ENCODE peak calls at places on chromosome 17, in six cellular contexts. A is tibial nerve, J is Caco-2, X is heart right ventricle, T is Peyer's patch, N is keratinocyte. L is an unnamed sample.

GRCh38 chr17:57604771-57605733 is 140.0 kb downstream of the CCDC182 start:
- DNase-seq in J (peak; percentile 25), X (peak; percentile 50), N (no peak), A (no peak), T (peak; percentile 86), L (peak; percentile 63)

GRCh38 chr17:4206945-4207344 is 56.8 kb downstream of the ANKFY1 start:
- DNase-seq in N (no peak), X (no peak), J (no peak), T (no peak), A (no peak), L (no peak)

GRCh38 chr17:59525668-59526067 is 39.7 kb upstream of the DHX40 start:
- DNase-seq in J (no peak), X (no peak), T (no peak), N (no peak), A (no peak), L (no peak)

GRCh38 chr17:74037320-74037719 is 166.2 kb upstream of the RPL38 start:
- DNase-seq in T (no peak), J (no peak), N (no peak), X (no peak), A (no peak), L (peak; percentile 35)

GRCh38 chr17:60423865-60424264 is 1.6 kb downstream of the CHCT1 start:
- DNase-seq in T (no peak), A (no peak), X (no peak), J (no peak), N (no peak), L (no peak)

GRCh38 chr17:29007456-29008455 is 1.9 kb upstream of the SEZ6 start:
- DNase-seq in A (no peak), X (no peak), T (no peak), J (no peak), N (peak; percentile 19), L (peak; percentile 44)

GRCh38 chr17:47266782-47267181 is 13.2 kb downstream of the ITGB3 start:
- DNase-seq in A (no peak), T (no peak), J (no peak), N (no peak), X (no peak), L (no peak)

GRCh38 chr17:59230765-59231164 is 10.5 kb downstream of the GDPD1 start:
- DNase-seq in T (no peak), A (no peak), X (no peak), N (no peak), J (no peak), L (no peak)

GRCh38 chr17:32482568-32483320 is 4.0 kb upstream of the CDK5R1 start:
- DNase-seq in A (no peak), J (no peak), X (no peak), N (no peak), T (no peak), L (no peak)

GRCh38 chr17:35612924-35613521 is 25.9 kb downstream of the AP2B1 start:
- DNase-seq in J (no peak), T (peak; percentile 78), X (peak; percentile 20), N (no peak), A (no peak), L (peak; percentile 46)

GRCh38 chr17:38672788-38673713 is 1.7 kb downstream of the EPOP start:
- DNase-seq in A (no peak), J (no peak), X (no peak), N (no peak), T (no peak), L (no peak)

GRCh38 chr17:73686126-73686525 is 41.9 kb upstream of the SDK2 start:
- DNase-seq in A (no peak), T (no peak), X (no peak), N (no peak), J (no peak), L (no peak)

GRCh38 chr17:13835151-13835550 is 233.4 kb upstream of the HS3ST3A1 start:
- DNase-seq in A (no peak), N (no peak), T (no peak), J (no peak), X (no peak), L (no peak)

GRCh38 chr17:57783338-57783742 is 38.2 kb upstream of the CCDC182 start:
- DNase-seq in J (peak; percentile 70), X (peak; percentile 78), N (no peak), A (peak; percentile 19), T (peak; percentile 75), L (peak; percentile 97)

GRCh38 chr17:7686221-7687071 is 844 bp downstream of the TP53 start:
- DNase-seq in X (peak; percentile 73), N (no peak), J (peak; percentile 68), T (peak; percentile 87), A (peak; percentile 56), L (peak; percentile 82)

GRCh38 chr17:27879987-27880608 is 13.1 kb downstream of the LYRM9 start:
- DNase-seq in J (peak; percentile 89), N (no peak), T (peak; percentile 89), X (peak; percentile 71), A (peak; percentile 23), L (peak; percentile 86)

GRCh38 chr17:27430882-27431491 is 25.3 kb upstream of the KSR1 start:
- DNase-seq in N (no peak), T (peak; percentile 57), X (peak; percentile 44), J (peak; percentile 80), A (no peak), L (peak; percentile 70)

GRCh38 chr17:70144260-70144846 is 25.0 kb upstream of the KCNJ2 start:
- DNase-seq in A (no peak), T (no peak), N (no peak), J (no peak), X (no peak), L (no peak)

GRCh38 chr17:42438600-42439567 is 15.8 kb upstream of the CAVIN1 start:
- DNase-seq in A (no peak), N (no peak), J (peak; percentile 49), X (no peak), T (peak; percentile 85), L (peak; percentile 70)

GRCh38 chr17:43771463-43771862 is 7.3 kb downstream of the DUSP3 start:
- DNase-seq in X (no peak), N (no peak), A (no peak), T (no peak), J (no peak), L (no peak)

GRCh38 chr17:75727391-75727790 is 6.1 kb downstream of the ITGB4 start:
- DNase-seq in N (no peak), A (no peak), J (no peak), X (no peak), T (no peak), L (no peak)

DNA sequence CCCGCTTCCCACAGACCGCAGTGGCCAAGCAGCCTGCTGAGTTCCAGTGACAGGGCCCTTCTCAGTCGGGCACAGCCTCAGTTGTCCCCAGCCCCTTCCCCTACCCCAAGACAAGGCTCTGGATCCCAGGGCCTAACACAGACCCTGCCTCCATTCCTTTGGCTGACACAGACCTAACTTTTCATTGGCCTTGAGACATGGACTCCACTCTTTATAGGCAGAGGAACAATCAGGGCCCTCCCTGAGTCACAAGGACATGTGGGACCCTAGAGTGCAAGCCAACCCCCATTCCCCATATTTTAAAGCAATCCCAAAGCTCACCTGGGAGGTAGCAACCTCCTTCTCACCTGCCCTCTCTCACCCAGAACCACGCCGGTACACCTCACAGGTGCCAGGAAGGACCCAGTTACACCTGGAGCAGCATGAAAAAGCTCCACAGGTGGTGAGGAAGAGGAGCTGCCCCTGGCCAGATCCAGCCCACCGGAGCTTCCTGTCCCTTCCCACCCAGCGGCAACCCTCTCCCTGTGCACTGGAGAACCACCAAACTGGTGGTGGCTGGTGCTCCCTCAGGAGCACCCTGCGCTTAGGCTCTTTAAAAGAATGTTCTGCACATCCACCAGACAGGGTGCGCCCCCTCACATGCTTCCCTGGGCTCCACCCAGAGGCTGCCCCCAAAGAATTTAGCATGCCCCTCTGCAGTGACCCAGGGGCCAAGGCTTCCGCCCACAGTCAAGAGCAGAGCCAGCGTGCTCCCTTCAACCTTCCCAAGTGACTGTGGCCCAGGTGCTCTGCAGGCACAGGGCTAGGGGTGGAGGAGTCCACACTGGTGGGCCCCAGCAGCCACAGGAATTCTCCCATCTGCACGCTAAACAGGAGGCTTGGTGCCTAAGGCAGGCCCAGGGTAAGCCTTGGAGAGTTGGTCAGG is 3.4 kb downstream of the MNT start:
- DNase-seq in A (no peak), X (no peak), T (no peak), N (no peak), J (no peak), L (no peak)
- H3K27me3 ChIP-seq in A (no peaks in the 10 kb centered on the region), X (no peaks in the 10 kb centered on the region), T (no peaks in the 10 kb centered on the region), N (no peaks in the 10 kb centered on the region), J (no peaks in the 10 kb centered on the region), L (no peaks in the 10 kb centered on the region)

DNA sequence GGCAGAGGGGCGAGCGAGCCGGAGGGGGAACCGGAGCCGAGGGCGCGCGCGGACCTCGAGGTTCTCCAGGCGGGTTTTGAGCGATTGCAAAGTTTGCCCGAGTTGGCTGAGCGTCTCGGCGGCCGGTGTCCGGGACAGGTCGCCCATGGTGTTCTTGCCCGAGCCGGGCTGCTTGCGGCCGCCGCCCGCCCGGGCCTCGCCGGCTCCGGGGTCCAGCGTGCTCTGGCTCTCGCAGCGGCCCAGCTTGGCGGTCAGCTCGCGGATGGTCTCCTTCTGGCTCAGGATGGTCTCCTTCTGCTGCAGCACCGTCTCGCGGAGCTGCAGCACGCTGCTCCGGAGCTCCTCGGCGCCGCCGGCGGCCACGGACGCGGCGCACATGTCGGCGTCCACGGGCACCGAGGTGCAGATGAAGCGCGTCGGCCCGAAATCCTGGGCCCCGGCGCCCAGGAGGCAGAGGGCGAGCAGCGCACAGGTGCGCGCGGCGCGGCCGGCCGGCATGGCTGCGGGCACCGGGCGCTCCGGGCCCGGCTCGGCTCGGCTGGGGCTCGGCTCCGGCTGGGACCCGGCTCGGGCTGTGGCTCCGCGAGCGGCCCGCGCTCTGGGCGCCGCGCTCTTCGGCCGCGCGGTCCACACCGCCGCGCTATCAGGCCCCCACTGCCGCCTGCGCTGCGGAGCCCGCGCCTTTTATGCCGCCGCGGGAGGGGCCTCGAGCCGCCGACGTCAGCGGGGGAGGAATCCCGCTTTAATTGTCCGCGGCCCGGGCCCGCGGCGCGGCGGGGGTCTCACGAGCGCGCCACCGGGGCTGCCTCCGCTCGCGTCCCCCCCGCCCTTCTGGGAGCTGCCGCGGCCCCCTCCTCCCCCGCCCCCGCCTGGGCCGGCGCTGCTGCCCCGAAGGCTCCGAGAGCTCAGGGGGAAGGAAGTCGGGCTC is at the start of gene NPTX1:
- DNase-seq in X (no peak), N (no peak), T (no peak), J (no peak), A (no peak), L (peak; percentile 83)
- H3K27me3 ChIP-seq in X (peaks cover 92% of the 10 kb centered on the region), N (peaks cover 91% of the 10 kb centered on the region), T (peaks cover 52% of the 10 kb centered on the region), J (peaks cover 6% of the 10 kb centered on the region), A (peaks cover 3% of the 10 kb centered on the region), L (no peaks in the 10 kb centered on the region)

GRCh38 chr17:77733576-77734296 is 224.8 kb upstream of the TNRC6C start:
- DNase-seq in N (no peak), J (no peak), T (no peak), A (no peak), X (no peak), L (no peak)
- H3K27me3 ChIP-seq in N (peaks cover 45% of the 10 kb centered on the region), J (no peaks in the 10 kb centered on the region), T (no peaks in the 10 kb centered on the region), A (no peaks in the 10 kb centered on the region), X (no peaks in the 10 kb centered on the region), L (no peaks in the 10 kb centered on the region)

GRCh38 chr17:45431531-45432404 is 902 bp downstream of the ARHGAP27 start:
- DNase-seq in X (peak; percentile 68), N (no peak), A (no peak), J (peak; percentile 95), T (peak; percentile 94), L (peak; percentile 93)

GRCh38 chr17:45429338-45430005 is 3.2 kb downstream of the ARHGAP27 start:
- DNase-seq in J (no peak), A (no peak), X (no peak), T (peak; percentile 68), N (no peak), L (no peak)

GRCh38 chr17:45428954-45429337 is 3.7 kb downstream of the ARHGAP27 start:
- DNase-seq in X (no peak), N (no peak), A (no peak), J (no peak), T (no peak), L (no peak)

GRCh38 chr17:45430738-45431530 is 1.7 kb downstream of the ARHGAP27 start:
- DNase-seq in N (no peak), T (peak; percentile 80), J (peak; percentile 85), X (no peak), A (no peak), L (no peak)

GRCh38 chr17:45430006-45430737 is 2.5 kb downstream of the ARHGAP27 start:
- DNase-seq in N (no peak), A (no peak), T (no peak), X (no peak), J (no peak), L (no peak)
- H3K27me3 ChIP-seq in N (peaks cover 12% of the 10 kb centered on the region), A (no peaks in the 10 kb centered on the region), T (no peaks in the 10 kb centered on the region), X (peaks cover 26% of the 10 kb centered on the region), J (no peaks in the 10 kb centered on the region), L (peaks cover 37% of the 10 kb centered on the region)